ENCODE peak calls at places on chromosomes 3 and 15, in nine cellular contexts. U is GM12878, J is H1, L is stomach, P is HepG2, N is transverse colon, F is sigmoid colon, T is SK-N-SH, O is K562. Y is an unnamed sample.

GRCh38 chr3:9820944-9821343 is 10.9 kb downstream of the TTLL3 start:
- DNase-seq in U (no peak), J (no peak), L (no peak), P (peak; percentile 30), N (no peak), F (no peak), T (peak; percentile 39), O (no peak), Y (no peak)

GRCh38 chr3:172300862-172301261 is 147.4 kb downstream of the GHSR start:
- DNase-seq in U (no peak), J (no peak), L (no peak), P (no peak), N (no peak), F (no peak), T (no peak), O (no peak), Y (no peak)

GRCh38 chr3:187013080-187013838 is 82.9 kb downstream of the ST6GAL1 start:
- DNase-seq in U (no peak), J (no peak), L (no peak), P (no peak), N (no peak), F (no peak), T (no peak), O (no peak), Y (no peak)

GRCh38 chr15:26166429-26166828 is 303.3 kb upstream of the ATP10A start:
- DNase-seq in U (no peak), J (no peak), L (no peak), P (no peak), N (no peak), F (no peak), T (no peak), O (no peak), Y (no peak)

GRCh38 chr3:35446896-35447295 is 192.4 kb upstream of the ARPP21 start:
- DNase-seq in U (no peak), J (no peak), L (no peak), P (no peak), N (no peak), F (no peak), T (no peak), O (no peak), Y (no peak)

GRCh38 chr3:32583708-32584107 is 13.1 kb upstream of the DYNC1LI1 start:
- DNase-seq in U (no peak), J (no peak), L (no peak), P (no peak), N (no peak), F (no peak), T (no peak), O (no peak), Y (no peak)

GRCh38 chr15:87477759-87478687 is 778.5 kb downstream of the NTRK3 start:
- DNase-seq in U (no peak), J (no peak), L (no peak), P (no peak), N (no peak), F (peak; percentile 64), T (peak; percentile 49), O (no peak), Y (no peak)

GRCh38 chr15:69744421-69745162 is 292.0 kb downstream of the RPLP1 start:
- DNase-seq in U (no peak), J (no peak), L (no peak), P (no peak), N (no peak), F (no peak), T (no peak), O (no peak), Y (no peak)

GRCh38 chr3:13408890-13409289 is 11.2 kb downstream of the NUP210 start:
- DNase-seq in U (no peak), J (no peak), L (no peak), P (no peak), N (no peak), F (no peak), T (no peak), O (no peak), Y (no peak)

GRCh38 chr3:13407475-13407874 is 12.6 kb downstream of the NUP210 start:
- DNase-seq in U (no peak), J (no peak), L (no peak), P (no peak), N (no peak), F (no peak), T (no peak), O (no peak), Y (no peak)

GRCh38 chr3:13406200-13406599 is 13.9 kb downstream of the NUP210 start:
- DNase-seq in U (no peak), J (no peak), L (no peak), P (no peak), N (no peak), F (no peak), T (no peak), O (no peak), Y (no peak)

GRCh38 chr3:13405614-13406013 is 14.5 kb downstream of the NUP210 start:
- DNase-seq in U (no peak), J (no peak), L (no peak), P (no peak), N (no peak), F (no peak), T (no peak), O (peak; percentile 48), Y (no peak)

DNA sequence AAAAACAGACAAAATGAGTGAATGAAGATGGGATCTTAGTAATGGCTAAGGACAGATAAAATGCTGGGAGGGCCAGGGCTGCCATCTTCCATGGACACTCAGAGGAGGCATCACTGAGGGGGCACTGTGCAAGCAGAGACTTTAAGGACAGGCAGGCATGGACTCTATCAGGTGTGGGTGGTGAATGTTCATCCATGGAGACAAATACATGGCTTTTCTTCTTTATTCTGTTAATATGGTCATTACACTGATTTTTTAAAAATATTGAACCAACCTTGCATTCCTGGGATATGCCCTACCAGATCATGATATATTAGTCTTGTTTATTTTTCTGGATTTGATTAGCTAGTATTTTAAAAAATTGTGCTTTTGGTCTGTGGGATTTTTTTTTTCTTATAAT is 12.2 kb downstream of the NUP210 start:
- DNase-seq in U (no peak), J (no peak), L (no peak), P (no peak), N (no peak), F (no peak), T (no peak), O (no peak), Y (no peak)
- H3K36me3 ChIP-seq in U (peaks cover 5% of the 10 kb centered on the region), J (no peaks in the 10 kb centered on the region), L (no peaks in the 10 kb centered on the region), P (no peaks in the 10 kb centered on the region), N (no peaks in the 10 kb centered on the region), F (no peaks in the 10 kb centered on the region), T (no peaks in the 10 kb centered on the region), O (peaks cover 38% of the 10 kb centered on the region), Y (no peaks in the 10 kb centered on the region)

DNA sequence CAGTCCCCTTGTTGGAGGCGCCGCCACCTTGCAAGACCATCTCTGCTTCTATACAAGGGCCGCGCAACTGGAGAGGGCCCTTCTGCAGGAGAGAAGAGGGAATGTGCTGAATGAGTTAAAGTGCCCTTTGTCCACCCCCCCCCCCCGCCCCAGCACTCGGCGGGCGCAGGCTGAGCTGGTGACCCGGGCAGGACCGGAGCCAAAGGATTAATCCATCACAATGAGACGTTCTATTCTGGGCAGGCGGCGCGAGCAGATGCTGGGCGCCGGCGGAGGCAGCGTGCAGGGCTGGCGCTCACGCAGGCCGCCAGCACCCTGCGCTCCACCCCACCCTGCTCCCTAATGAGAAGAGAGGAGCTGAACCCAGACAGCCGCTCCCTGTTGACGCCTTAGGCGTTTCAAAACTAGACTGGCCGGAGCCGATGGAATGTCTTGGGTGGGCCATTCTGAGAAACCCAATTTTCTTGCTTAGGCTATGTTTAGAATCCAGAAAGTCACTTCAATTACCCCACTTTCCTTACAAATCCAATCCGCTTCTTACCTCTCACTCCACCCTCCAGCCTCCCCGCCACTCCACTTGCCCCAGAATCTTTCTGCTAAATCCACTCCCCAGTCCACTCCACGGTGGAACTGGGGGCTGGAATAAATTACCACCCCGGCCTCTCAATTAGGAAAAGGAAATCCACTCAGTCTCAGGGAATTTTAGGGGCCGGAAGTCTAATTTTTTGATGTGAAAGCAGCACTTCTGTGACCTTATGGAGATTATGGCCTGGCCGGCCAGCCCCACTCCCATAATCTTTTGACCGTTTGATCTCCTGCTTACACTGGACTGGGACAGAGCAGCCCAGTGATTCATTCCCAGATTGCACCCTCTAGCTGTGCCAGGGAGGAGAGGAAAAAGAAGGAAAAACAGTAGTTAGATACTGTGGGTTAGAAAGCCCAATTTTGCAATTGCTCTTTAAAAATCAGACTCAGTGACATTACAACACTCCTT is 32.7 kb downstream of the GJD2 start:
- DNase-seq in U (no peak), J (peak; percentile 29), L (no peak), P (peak; percentile 20), N (no peak), F (peak; percentile 63), T (peak; percentile 85), O (no peak), Y (peak; percentile 62)
- TF ChIP-seq POLR2AphosphoS5 in U (no peak), J (no peak), L (no peak), P (no peak), N (no peak), F (no peak), T (no peak), O (no peak), Y (no peak)

GRCh38 chr3:128572644-128573105 is 77.9 kb downstream of the RPN1 start:
- DNase-seq in U (peak; percentile 27), J (no peak), L (no peak), P (peak; percentile 40), N (peak; percentile 17), F (no peak), T (peak; percentile 70), O (peak; percentile 38), Y (no peak)

GRCh38 chr3:128575777-128576176 is 74.8 kb downstream of the RPN1 start:
- DNase-seq in U (no peak), J (no peak), L (no peak), P (no peak), N (no peak), F (no peak), T (no peak), O (no peak), Y (no peak)

GRCh38 chr3:128573707-128574162 is 76.9 kb downstream of the RPN1 start:
- DNase-seq in U (no peak), J (no peak), L (no peak), P (no peak), N (no peak), F (no peak), T (peak; percentile 56), O (peak; percentile 38), Y (no peak)

GRCh38 chr3:128572013-128572412 is 78.6 kb downstream of the RPN1 start:
- DNase-seq in U (no peak), J (no peak), L (no peak), P (no peak), N (no peak), F (no peak), T (no peak), O (no peak), Y (no peak)

DNA sequence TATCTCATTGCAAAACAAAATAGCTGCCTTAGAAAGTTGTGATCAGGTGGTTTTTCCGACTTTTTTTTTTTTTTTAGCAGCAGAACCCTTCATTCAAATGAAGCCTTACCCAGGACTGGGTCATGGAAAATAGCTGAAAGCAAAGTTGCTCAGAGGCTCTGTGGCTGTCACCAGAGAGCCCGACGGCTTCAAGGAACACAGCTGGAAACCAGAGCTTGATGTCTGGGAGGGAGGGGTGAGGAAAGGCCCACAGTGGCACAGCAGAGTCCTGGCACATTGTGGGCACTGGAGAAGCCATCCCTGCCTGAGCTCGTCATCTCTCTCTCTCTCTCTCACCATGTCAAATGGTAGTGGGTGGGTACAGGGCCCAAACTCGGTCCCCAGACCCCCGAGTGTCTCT is 77.5 kb downstream of the RPN1 start:
- DNase-seq in U (no peak), J (no peak), L (no peak), P (no peak), N (no peak), F (no peak), T (peak; percentile 54), O (no peak), Y (no peak)
- TF ChIP-seq EP300 in U (no peak), J (no peak), L (no peak), P (no peak), N (no peak), F (no peak), T (no peak), O (no peak), Y (no peak)

GRCh38 chr3:42635111-42635510 is 18.4 kb upstream of the ZBTB47 start:
- DNase-seq in U (no peak), J (no peak), L (no peak), P (no peak), N (no peak), F (no peak), T (no peak), O (peak; percentile 58), Y (no peak)
- H3K36me3 ChIP-seq in U (peaks cover 12% of the 10 kb centered on the region), J (peaks cover 80% of the 10 kb centered on the region), L (peaks cover 99% of the 10 kb centered on the region), P (peaks cover 35% of the 10 kb centered on the region), N (no peaks in the 10 kb centered on the region), F (peaks cover 63% of the 10 kb centered on the region), T (peaks cover 94% of the 10 kb centered on the region), O (peaks cover 98% of the 10 kb centered on the region), Y (peaks cover 97% of the 10 kb centered on the region)

Y was measured in suprapubic skin.